ENCODE peak calls at places on chromosome X, in five cellular contexts. Y is cardiac fibroblast; U is central memory CD4-positive, alpha-beta T cell; N is glutamatergic neuron; X is H9. C is an unnamed sample.
A peak's percentile ranks its signal among the peaks of the same experiment; 100 is the strongest.

GRCh38 chrX:21779095-21779494 is 21.2 kb upstream of the SMPX start:
- DNase-seq in X (no peak), U (no peak), N (no peak), Y (no peak), C (no peak)

GRCh38 chrX:1178580-1179057 is 33.8 kb downstream of the CRLF2 start:
- DNase-seq in X (no peak), N (no peak), U (peak; percentile 35), Y (peak; percentile 28), C (no peak)

GRCh38 chrX:41922694-41923171 is 621 bp downstream of the CASK start:
- DNase-seq in Y (peak; percentile 3), N (peak; percentile 68), U (peak; percentile 7), X (peak; percentile 42), C (peak; percentile 9)

GRCh38 chrX:1893758-1894294 is 279.0 kb downstream of the ASMT start:
- DNase-seq in U (no peak), X (no peak), Y (no peak), N (no peak), C (no peak)

GRCh38 chrX:103789004-103789403 is 12.4 kb downstream of the PLP1 start:
- DNase-seq in X (no peak), N (no peak), Y (no peak), U (no peak), C (no peak)

GRCh38 chrX:644304-645023 is 13.9 kb downstream of the SHOX start:
- DNase-seq in X (peak; percentile 51), N (no peak), Y (peak; percentile 9), U (no peak), C (no peak)

GRCh38 chrX:130082244-130083106 is 27.8 kb downstream of the ELF4 start:
- DNase-seq in Y (no peak), X (no peak), N (no peak), U (peak; percentile 82), C (peak; percentile 69)

GRCh38 chrX:80879916-80880315 is 70.2 kb upstream of the BRWD3 start:
- DNase-seq in U (no peak), Y (peak; percentile 20), N (no peak), X (no peak), C (no peak)

GRCh38 chrX:123962006-123962485 is 540 bp downstream of the STAG2 start:
- DNase-seq in N (no peak), Y (no peak), X (no peak), U (peak; percentile 5), C (no peak)

GRCh38 chrX:39149761-39150160 is 348.5 kb downstream of the MID1IP1 start:
- DNase-seq in X (peak; percentile 76), Y (peak; percentile 63), N (peak; percentile 79), U (peak; percentile 30), C (peak; percentile 27)

GRCh38 chrX:68829594-68830485 is 1.0 kb downstream of the EFNB1 start:
- DNase-seq in X (peak; percentile 25), Y (peak; percentile 40), N (peak; percentile 36), U (no peak), C (no peak)